ENCODE peak calls at places on chromosomes 2 and 18, in six cellular contexts. One of them, this sample, is unnamed.

GRCh38 chr2:73112026-73112912 is 479 bp downstream of the RAB11FIP5 start:
- DNase-seq in OCI-LY7: no peak
- DNase-seq in cardiac muscle cell: peak
- DNase-seq in left ventricle myocardium inferior: peak
- DNase-seq in hepatocyte: peak
- DNase-seq in thoracic aorta: no peak
- DNase-seq in this sample: no peak

GRCh38 chr2:190655113-190655512 is 6.2 kb downstream of the NAB1 start:
- DNase-seq in OCI-LY7: no peak
- DNase-seq in cardiac muscle cell: no peak
- DNase-seq in left ventricle myocardium inferior: no peak
- DNase-seq in hepatocyte: no peak
- DNase-seq in thoracic aorta: no peak
- DNase-seq in this sample: no peak

GRCh38 chr2:3965211-3965610 is 261.8 kb downstream of the DCDC2C start:
- DNase-seq in OCI-LY7: no peak
- DNase-seq in cardiac muscle cell: no peak
- DNase-seq in left ventricle myocardium inferior: no peak
- DNase-seq in hepatocyte: no peak
- DNase-seq in thoracic aorta: no peak
- DNase-seq in this sample: no peak

GRCh38 chr2:121771976-121772742 is 16.7 kb downstream of the TSN start:
- DNase-seq in OCI-LY7: peak
- DNase-seq in cardiac muscle cell: no peak
- DNase-seq in left ventricle myocardium inferior: no peak
- DNase-seq in hepatocyte: no peak
- DNase-seq in thoracic aorta: no peak
- DNase-seq in this sample: no peak

GRCh38 chr18:60319129-60319528 is 53.4 kb downstream of the MC4R start:
- DNase-seq in OCI-LY7: no peak
- DNase-seq in cardiac muscle cell: no peak
- DNase-seq in left ventricle myocardium inferior: no peak
- DNase-seq in hepatocyte: no peak
- DNase-seq in thoracic aorta: no peak
- DNase-seq in this sample: no peak

GRCh38 chr2:228355897-228356296 is 174.4 kb upstream of the SPHKAP start:
- DNase-seq in OCI-LY7: no peak
- DNase-seq in cardiac muscle cell: no peak
- DNase-seq in left ventricle myocardium inferior: no peak
- DNase-seq in hepatocyte: no peak
- DNase-seq in thoracic aorta: no peak
- DNase-seq in this sample: no peak

GRCh38 chr2:236179653-236180500 is 11.7 kb upstream of the GBX2 start:
- DNase-seq in OCI-LY7: no peak
- DNase-seq in cardiac muscle cell: no peak
- DNase-seq in left ventricle myocardium inferior: no peak
- DNase-seq in hepatocyte: no peak
- DNase-seq in thoracic aorta: no peak
- DNase-seq in this sample: no peak

GRCh38 chr2:224449212-224450147 is 47.6 kb upstream of the FAM124B start:
- DNase-seq in OCI-LY7: peak
- DNase-seq in cardiac muscle cell: no peak
- DNase-seq in left ventricle myocardium inferior: no peak
- DNase-seq in hepatocyte: no peak
- DNase-seq in thoracic aorta: no peak
- DNase-seq in this sample: no peak

GRCh38 chr2:179859523-179859922 is 1.9 kb downstream of the ZNF385B start:
- DNase-seq in OCI-LY7: no peak
- DNase-seq in cardiac muscle cell: no peak
- DNase-seq in left ventricle myocardium inferior: no peak
- DNase-seq in hepatocyte: no peak
- DNase-seq in thoracic aorta: no peak
- DNase-seq in this sample: no peak

GRCh38 chr2:38065502-38066135 is 10.3 kb downstream of the CYP1B1 start:
- DNase-seq in OCI-LY7: no peak
- DNase-seq in cardiac muscle cell: no peak
- DNase-seq in left ventricle myocardium inferior: no peak
- DNase-seq in hepatocyte: no peak
- DNase-seq in thoracic aorta: no peak
- DNase-seq in this sample: no peak

GRCh38 chr2:149040451-149040850 is 2.0 kb downstream of the LYPD6B start:
- DNase-seq in OCI-LY7: peak
- DNase-seq in cardiac muscle cell: no peak
- DNase-seq in left ventricle myocardium inferior: no peak
- DNase-seq in hepatocyte: peak
- DNase-seq in thoracic aorta: no peak
- DNase-seq in this sample: no peak

GRCh38 chr2:149036507-149037293 is 1.8 kb upstream of the LYPD6B start:
- DNase-seq in OCI-LY7: no peak
- DNase-seq in cardiac muscle cell: no peak
- DNase-seq in left ventricle myocardium inferior: no peak
- DNase-seq in hepatocyte: no peak
- DNase-seq in thoracic aorta: no peak
- DNase-seq in this sample: no peak

GRCh38 chr2:149039213-149039724 is 770 bp downstream of the LYPD6B start:
- DNase-seq in OCI-LY7: no peak
- DNase-seq in cardiac muscle cell: no peak
- DNase-seq in left ventricle myocardium inferior: no peak
- DNase-seq in hepatocyte: no peak
- DNase-seq in thoracic aorta: no peak
- DNase-seq in this sample: no peak

GRCh38 chr2:149037851-149038250 is 648 bp upstream of the LYPD6B start:
- DNase-seq in OCI-LY7: peak
- DNase-seq in cardiac muscle cell: peak
- DNase-seq in left ventricle myocardium inferior: no peak
- DNase-seq in hepatocyte: peak
- DNase-seq in thoracic aorta: no peak
- DNase-seq in this sample: no peak

GRCh38 chr2:149038442-149039212 is at the start of gene LYPD6B:
- DNase-seq in OCI-LY7: no peak
- DNase-seq in cardiac muscle cell: peak
- DNase-seq in left ventricle myocardium inferior: no peak
- DNase-seq in hepatocyte: peak
- DNase-seq in thoracic aorta: no peak
- DNase-seq in this sample: no peak
- TF ChIP-seq CTCF in OCI-LY7: no peak
- TF ChIP-seq CTCF in cardiac muscle cell: no peak
- TF ChIP-seq CTCF in left ventricle myocardium inferior: no peak
- TF ChIP-seq CTCF in hepatocyte: peak
- TF ChIP-seq CTCF in thoracic aorta: no peak
- TF ChIP-seq CTCF in this sample: no peak

GRCh38 chr2:201151127-201152074 is 31.5 kb upstream of the CASP10 start:
- DNase-seq in OCI-LY7: no peak
- DNase-seq in cardiac muscle cell: no peak
- DNase-seq in left ventricle myocardium inferior: no peak
- DNase-seq in hepatocyte: no peak
- DNase-seq in thoracic aorta: no peak
- DNase-seq in this sample: no peak
- H3K4me3 ChIP-seq in OCI-LY7: no peak
- H3K4me3 ChIP-seq in cardiac muscle cell: no peak
- H3K4me3 ChIP-seq in left ventricle myocardium inferior: peak
- H3K4me3 ChIP-seq in hepatocyte: no peak
- H3K4me3 ChIP-seq in thoracic aorta: no peak
- H3K4me3 ChIP-seq in this sample: no peak

DNA sequence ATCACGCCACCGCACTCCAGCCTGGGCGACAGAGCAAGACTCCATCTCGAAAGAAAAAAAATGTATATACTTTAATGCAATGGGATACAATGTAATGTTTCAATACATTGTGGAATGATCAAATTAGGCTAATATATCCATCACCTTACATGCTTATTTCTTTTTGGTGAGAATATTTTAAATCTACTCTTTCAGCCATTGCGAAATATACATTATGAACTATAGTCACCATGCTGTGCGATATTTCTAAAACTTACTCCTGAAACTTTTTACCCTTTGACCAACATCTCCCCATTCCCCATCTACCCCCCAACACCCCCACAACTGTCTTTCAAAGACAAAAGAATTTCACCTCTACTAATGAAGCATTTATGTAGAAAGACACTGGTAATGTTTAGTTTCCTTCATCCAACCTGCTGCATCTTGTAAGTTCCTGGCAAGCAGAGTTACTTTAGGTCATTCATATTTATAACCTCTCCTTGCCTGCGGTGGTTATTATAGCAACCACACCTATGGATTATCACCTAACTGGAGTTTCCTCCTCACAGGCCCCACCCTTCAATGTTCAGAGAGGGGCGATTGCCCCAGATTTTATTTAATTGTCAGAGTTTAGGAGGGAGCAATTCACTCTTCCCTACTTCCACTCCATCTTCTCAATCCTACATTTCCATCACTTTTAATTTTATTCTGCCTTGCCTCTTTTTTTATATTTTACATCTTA is 1.2 kb upstream of the ME2 start:
- DNase-seq in OCI-LY7: no peak
- DNase-seq in cardiac muscle cell: no peak
- DNase-seq in left ventricle myocardium inferior: no peak
- DNase-seq in hepatocyte: no peak
- DNase-seq in thoracic aorta: no peak
- DNase-seq in this sample: no peak
- H3K27ac ChIP-seq in OCI-LY7: peak
- H3K27ac ChIP-seq in cardiac muscle cell: no peak
- H3K27ac ChIP-seq in left ventricle myocardium inferior: peak
- H3K27ac ChIP-seq in hepatocyte: peak
- H3K27ac ChIP-seq in thoracic aorta: peak
- H3K27ac ChIP-seq in this sample: no peak

GRCh38 chr2:97779141-97779540 is 65.8 kb downstream of the ZAP70 start:
- DNase-seq in OCI-LY7: no peak
- DNase-seq in cardiac muscle cell: no peak
- DNase-seq in left ventricle myocardium inferior: no peak
- DNase-seq in hepatocyte: no peak
- DNase-seq in thoracic aorta: no peak
- DNase-seq in this sample: no peak

GRCh38 chr2:97769308-97769707 is 55.9 kb downstream of the ZAP70 start:
- DNase-seq in OCI-LY7: no peak
- DNase-seq in cardiac muscle cell: peak
- DNase-seq in left ventricle myocardium inferior: no peak
- DNase-seq in hepatocyte: no peak
- DNase-seq in thoracic aorta: no peak
- DNase-seq in this sample: no peak

GRCh38 chr2:97770450-97770849 is 57.1 kb downstream of the ZAP70 start:
- DNase-seq in OCI-LY7: no peak
- DNase-seq in cardiac muscle cell: no peak
- DNase-seq in left ventricle myocardium inferior: no peak
- DNase-seq in hepatocyte: no peak
- DNase-seq in thoracic aorta: no peak
- DNase-seq in this sample: no peak

GRCh38 chr2:97775074-97775473 is 61.7 kb downstream of the ZAP70 start:
- DNase-seq in OCI-LY7: no peak
- DNase-seq in cardiac muscle cell: no peak
- DNase-seq in left ventricle myocardium inferior: no peak
- DNase-seq in hepatocyte: no peak
- DNase-seq in thoracic aorta: no peak
- DNase-seq in this sample: no peak

GRCh38 chr2:97774425-97774824 is 61.0 kb downstream of the ZAP70 start:
- DNase-seq in OCI-LY7: peak
- DNase-seq in cardiac muscle cell: peak
- DNase-seq in left ventricle myocardium inferior: no peak
- DNase-seq in hepatocyte: peak
- DNase-seq in thoracic aorta: no peak
- DNase-seq in this sample: no peak
- TF ChIP-seq CTCF in OCI-LY7: peak
- TF ChIP-seq CTCF in cardiac muscle cell: peak
- TF ChIP-seq CTCF in left ventricle myocardium inferior: peak
- TF ChIP-seq CTCF in hepatocyte: peak
- TF ChIP-seq CTCF in thoracic aorta: no peak
- TF ChIP-seq CTCF in this sample: no peak

GRCh38 chr18:25353080-25353479 is 1.1 kb upstream of the ZNF521 start:
- DNase-seq in OCI-LY7: no peak
- DNase-seq in cardiac muscle cell: no peak
- DNase-seq in left ventricle myocardium inferior: no peak
- DNase-seq in hepatocyte: no peak
- DNase-seq in thoracic aorta: no peak
- DNase-seq in this sample: no peak
- H3K4me3 ChIP-seq in OCI-LY7: no peak
- H3K4me3 ChIP-seq in cardiac muscle cell: peak
- H3K4me3 ChIP-seq in left ventricle myocardium inferior: peak
- H3K4me3 ChIP-seq in hepatocyte: peak
- H3K4me3 ChIP-seq in thoracic aorta: peak
- H3K4me3 ChIP-seq in this sample: no peak

DNA sequence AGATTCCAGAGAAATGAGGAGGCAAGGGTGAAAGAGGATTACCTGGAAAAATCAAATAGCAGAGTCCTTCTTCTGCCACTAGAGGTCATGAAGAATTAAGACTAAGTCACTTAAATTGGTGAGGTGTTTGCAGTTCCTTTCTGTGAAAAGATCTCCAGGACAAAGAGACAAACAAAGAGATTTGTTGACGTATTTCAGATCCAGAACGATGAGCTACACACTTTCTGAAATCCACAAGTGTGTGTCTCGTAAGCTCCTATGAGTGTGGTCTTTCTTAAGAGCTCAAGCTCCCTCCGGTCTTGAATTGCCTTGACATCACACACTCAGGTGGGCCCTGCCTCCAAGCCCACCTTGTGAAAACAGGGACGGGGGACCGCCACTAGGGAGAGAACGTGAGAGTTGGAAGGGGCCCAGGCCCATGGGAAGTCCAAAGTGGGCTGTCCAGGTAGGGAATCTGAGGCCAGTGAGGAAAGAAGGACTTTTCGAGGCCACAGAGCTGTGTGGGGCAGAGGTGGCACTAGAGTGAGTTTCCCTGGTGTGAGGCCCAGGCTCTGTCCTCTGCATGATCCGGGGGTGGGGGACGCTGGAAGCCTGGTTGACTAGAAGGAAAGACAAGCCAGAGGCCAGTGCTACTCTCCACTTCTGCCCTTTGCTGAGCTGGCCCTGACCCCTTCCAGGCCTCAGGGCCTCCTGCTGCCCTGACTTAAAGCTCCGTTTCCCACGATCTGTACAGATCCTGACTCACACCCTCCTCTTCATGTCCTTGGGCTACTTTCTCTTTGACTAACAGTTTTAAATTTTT is 168.1 kb upstream of the NCK2 start:
- DNase-seq in OCI-LY7: peak
- DNase-seq in cardiac muscle cell: peak
- DNase-seq in left ventricle myocardium inferior: no peak
- DNase-seq in hepatocyte: peak
- DNase-seq in thoracic aorta: no peak
- DNase-seq in this sample: no peak
- H3K27ac ChIP-seq in OCI-LY7: no peak
- H3K27ac ChIP-seq in cardiac muscle cell: no peak
- H3K27ac ChIP-seq in left ventricle myocardium inferior: peak
- H3K27ac ChIP-seq in hepatocyte: peak
- H3K27ac ChIP-seq in thoracic aorta: no peak
- H3K27ac ChIP-seq in this sample: no peak